ENCODE peak calls at places on chromosomes 5 and 9, in ten cellular contexts. H is transverse colon, U is A549, K is H1, I is K562, X is sigmoid colon, Q is stomach, A is tibial nerve, F is suprapubic skin, S is SK-N-SH. J is an unnamed sample. For H3K4me1 and H3K9me3, the result is how much of the 10 kb centered on the place peaks cover.

GRCh38 chr9:69657269-69657668 is 14.9 kb downstream of the APBA1 start:
- DNase-seq in H (no peak), U (no peak), K (no peak), I (no peak), X (no peak), Q (no peak), A (no peak), F (no peak), S (no peak), J (no peak)

GRCh38 chr5:45623855-45624254 is 72.3 kb downstream of the HCN1 start:
- DNase-seq in H (no peak), U (no peak), K (no peak), I (no peak), X (no peak), Q (no peak), A (no peak), F (no peak), S (no peak), J (no peak)

GRCh38 chr5:59038169-59039002 is 455.5 kb downstream of the RAB3C start:
- DNase-seq in H (no peak), U (no peak), K (peak), I (no peak), X (peak), Q (no peak), A (no peak), F (no peak), S (no peak), J (peak)

GRCh38 chr5:73558950-73559349 is 6.5 kb downstream of the ANKRA2 start:
- DNase-seq in H (no peak), U (peak), K (no peak), I (peak), X (no peak), Q (no peak), A (no peak), F (no peak), S (no peak), J (no peak)

GRCh38 chr5:103669615-103670014 is 107.0 kb upstream of the NUDT12 start:
- DNase-seq in H (no peak), U (no peak), K (no peak), I (no peak), X (no peak), Q (no peak), A (no peak), F (no peak), S (no peak), J (no peak)

GRCh38 chr5:142674438-142675210 is 11.3 kb downstream of the FGF1 start:
- DNase-seq in H (no peak), U (no peak), K (no peak), I (no peak), X (no peak), Q (no peak), A (no peak), F (no peak), S (no peak), J (no peak)

GRCh38 chr5:17132444-17133083 is 84.9 kb upstream of the BASP1 start:
- DNase-seq in H (no peak), U (peak), K (no peak), I (peak), X (no peak), Q (no peak), A (no peak), F (no peak), S (peak), J (no peak)

GRCh38 chr9:90189306-90189705 is 453.3 kb downstream of the DIRAS2 start:
- DNase-seq in H (no peak), U (no peak), K (no peak), I (no peak), X (no peak), Q (no peak), A (no peak), F (no peak), S (no peak), J (no peak)

GRCh38 chr9:134365791-134366222 is 39.6 kb downstream of the RXRA start:
- DNase-seq in H (peak), U (peak), K (no peak), I (peak), X (peak), Q (peak), A (peak), F (no peak), S (peak), J (peak)

GRCh38 chr5:152883061-152883460 is 478.0 kb upstream of the NMUR2 start:
- DNase-seq in H (no peak), U (no peak), K (no peak), I (no peak), X (no peak), Q (no peak), A (no peak), F (no peak), S (no peak), J (no peak)

DNA sequence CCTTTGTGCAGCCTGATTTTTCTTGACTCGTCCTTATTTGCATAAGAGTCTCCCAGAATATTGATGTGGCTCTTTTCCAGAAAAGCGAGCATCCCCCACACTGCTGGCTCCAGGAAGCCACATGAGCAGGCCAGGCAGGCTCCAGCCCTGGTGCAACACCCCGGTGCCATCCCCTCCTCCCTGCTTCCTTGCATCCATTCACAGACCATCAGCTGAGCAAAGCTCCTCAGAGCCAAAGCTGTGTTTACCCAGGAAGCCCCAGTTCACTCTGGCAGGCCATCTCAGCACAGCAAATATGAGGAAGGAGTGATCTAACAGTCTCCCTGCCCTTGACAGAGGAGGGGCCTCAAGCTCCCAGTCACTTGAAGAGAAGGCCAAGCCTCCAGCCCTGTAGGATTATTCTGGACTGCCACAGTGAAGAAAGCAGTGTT is 34.4 kb downstream of the INSYN2B start:
- DNase-seq in H (no peak), U (no peak), K (peak), I (no peak), X (peak), Q (peak), A (no peak), F (peak), S (peak), J (peak)
- H3K4me1 ChIP-seq in H (under half), U (under half), K (under half), I (under half), X (under half), Q (under half), A (under half), F (under half), S (under half), J (under half)

DNA sequence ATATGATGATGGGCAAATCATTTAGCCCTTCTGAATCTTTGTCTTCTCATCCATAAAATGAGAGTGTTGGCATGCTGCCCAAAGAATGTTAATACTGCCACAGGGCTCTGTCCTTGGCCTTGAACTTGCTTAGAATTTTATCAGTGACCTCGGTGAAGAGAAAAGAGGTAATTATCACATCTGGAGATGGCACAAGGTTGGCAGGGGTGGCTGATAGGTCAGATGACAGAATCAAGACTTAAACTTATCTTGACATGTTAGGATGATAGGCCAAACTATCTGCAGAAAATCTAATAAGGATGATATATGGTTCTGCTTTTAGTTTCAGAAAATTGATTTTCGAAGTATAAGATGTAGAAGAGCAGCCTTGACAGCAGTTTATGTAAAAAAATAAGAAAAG is 599.1 kb upstream of the CLINT1 start:
- DNase-seq in H (no peak), U (no peak), K (no peak), I (no peak), X (no peak), Q (no peak), A (no peak), F (no peak), S (peak), J (no peak)
- H3K9me3 ChIP-seq in H (under half), U (under half), K (under half), I (under half), X (under half), Q (under half), A (under half), F (under half), S (under half), J (under half)

GRCh38 chr5:120605325-120606079 is 141.4 kb downstream of the PRR16 start:
- DNase-seq in H (no peak), U (no peak), K (no peak), I (no peak), X (no peak), Q (no peak), A (no peak), F (no peak), S (no peak), J (no peak)
- TF ChIP-seq EP300 in H (no peak), U (no peak), K (no peak), I (no peak), X (no peak), Q (no peak), A (no peak), F (no peak), S (no peak), J (no peak)

DNA sequence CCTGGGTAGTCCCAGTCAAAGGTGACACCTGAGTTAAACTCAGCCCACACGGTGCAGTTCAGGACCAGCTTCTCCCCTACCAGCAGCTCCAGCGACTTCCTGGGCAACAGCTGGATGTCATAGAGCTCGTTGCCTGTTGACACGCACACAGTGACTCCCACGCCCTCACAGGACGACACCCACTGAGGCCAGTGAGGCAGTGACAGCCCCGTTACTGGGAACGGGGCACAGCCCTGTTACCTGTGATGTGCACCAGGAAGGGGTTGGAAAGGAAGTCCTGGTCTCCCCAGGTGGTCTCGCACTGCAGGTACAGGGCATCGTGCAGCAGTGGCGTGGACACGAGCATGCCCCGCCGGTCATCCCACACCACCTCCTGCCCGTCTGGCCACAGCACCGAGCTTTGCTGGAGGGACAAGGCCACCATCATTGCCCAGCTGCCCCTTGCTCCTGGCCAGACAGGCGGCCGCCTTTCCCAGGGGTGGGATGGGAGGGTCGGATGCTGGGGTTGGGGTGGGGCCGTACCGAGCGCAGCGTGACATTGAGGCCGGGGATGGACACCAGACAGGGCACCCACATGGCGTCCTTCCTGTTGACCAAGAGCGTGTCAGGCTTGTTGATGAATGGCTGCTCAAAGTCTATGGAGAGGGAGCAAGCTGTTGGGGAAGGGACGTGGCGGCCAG is 19.6 kb downstream of the FLT4 start:
- DNase-seq in H (no peak), U (no peak), K (no peak), I (no peak), X (no peak), Q (no peak), A (no peak), F (no peak), S (no peak), J (no peak)
- H3K4me1 ChIP-seq in H (under half), U (under half), K (under half), I (under half), X (under half), Q (under half), A (under half), F (under half), S (under half), J (under half)

GRCh38 chr5:28017178-28017577 is 978.8 kb upstream of the CDH9 start:
- DNase-seq in H (no peak), U (no peak), K (no peak), I (no peak), X (no peak), Q (no peak), A (no peak), F (no peak), S (no peak), J (no peak)

GRCh38 chr5:28012538-28012937 is 974.2 kb upstream of the CDH9 start:
- DNase-seq in H (no peak), U (no peak), K (no peak), I (no peak), X (no peak), Q (no peak), A (no peak), F (no peak), S (no peak), J (no peak)

GRCh38 chr5:28009526-28010025 is 971.2 kb upstream of the CDH9 start:
- DNase-seq in H (no peak), U (no peak), K (no peak), I (no peak), X (no peak), Q (no peak), A (no peak), F (no peak), S (no peak), J (no peak)

GRCh38 chr5:28014779-28015178 is 976.4 kb upstream of the CDH9 start:
- DNase-seq in H (no peak), U (no peak), K (no peak), I (peak), X (no peak), Q (no peak), A (no peak), F (no peak), S (peak), J (no peak)
- H3K9me3 ChIP-seq in H (under half), U (under half), K (under half), I (under half), X (under half), Q (under half), A (under half), F (under half), S (under half), J (under half)

J was measured in ovary.